ENCODE peak calls at places on chromosomes 13 and 19, in nine cellular contexts. U is neural progenitor cell; S is left lung; F is lung; Z is GM23338; A is PC-3; N is ovary; Y is CD4-positive, alpha-beta memory T cell; J is Peyer's patch. E is an unnamed sample.

GRCh38 chr13:101955764-101956163 is 446.1 kb downstream of the FGF14 start:
- DNase-seq in U (no peak), S (no peak), F (no peak), Z (no peak), A (no peak), N (no peak), Y (no peak), J (no peak), E (no peak)

GRCh38 chr13:37945651-37946575 is 76.3 kb upstream of the TRPC4 start:
- DNase-seq in U (no peak), S (no peak), F (no peak), Z (no peak), A (no peak), N (no peak), Y (no peak), J (no peak), E (no peak)

GRCh38 chr19:37931941-37932655 is 25.1 kb downstream of the SIPA1L3 start:
- DNase-seq in U (peak; percentile 87), S (peak; percentile 96), F (peak; percentile 88), Z (peak; percentile 90), A (peak; percentile 92), N (peak; percentile 27), Y (no peak), J (peak; percentile 89), E (no peak)

GRCh38 chr13:77338329-77338728 is 11.4 kb upstream of the MYCBP2 start:
- DNase-seq in U (no peak), S (no peak), F (no peak), Z (no peak), A (no peak), N (no peak), Y (no peak), J (no peak), E (no peak)

GRCh38 chr13:23899555-23899954 is 2.3 kb upstream of the C1QTNF9B start:
- DNase-seq in U (peak; percentile 34), S (no peak), F (no peak), Z (peak; percentile 49), A (peak; percentile 70), N (peak; percentile 32), Y (peak; percentile 34), J (peak; percentile 62), E (no peak)

GRCh38 chr13:62205273-62205672 is 789.6 kb upstream of the PCDH20 start:
- DNase-seq in U (no peak), S (no peak), F (no peak), Z (no peak), A (no peak), N (no peak), Y (no peak), J (no peak), E (no peak)

GRCh38 chr19:42065511-42065910 is 4.5 kb downstream of the GRIK5 start:
- DNase-seq in U (no peak), S (no peak), F (no peak), Z (no peak), A (no peak), N (no peak), Y (no peak), J (no peak), E (no peak)

GRCh38 chr13:49625392-49626137 is 2.7 kb upstream of the ARL11 start:
- DNase-seq in U (no peak), S (peak; percentile 80), F (peak; percentile 40), Z (no peak), A (no peak), N (peak; percentile 51), Y (no peak), J (peak; percentile 90), E (no peak)

GRCh38 chr19:35721374-35721773 is 3.6 kb downstream of the KMT2B start:
- DNase-seq in U (no peak), S (no peak), F (no peak), Z (no peak), A (no peak), N (no peak), Y (no peak), J (no peak), E (no peak)

GRCh38 chr13:108200781-108201398 is 14.4 kb downstream of the LIG4 start:
- DNase-seq in U (no peak), S (no peak), F (no peak), Z (no peak), A (peak; percentile 61), N (no peak), Y (no peak), J (no peak), E (no peak)

GRCh38 chr19:18435848-18436631 is 1.9 kb downstream of the ISYNA1 start:
- DNase-seq in U (no peak), S (no peak), F (no peak), Z (no peak), A (no peak), N (peak; percentile 65), Y (no peak), J (peak; percentile 52), E (no peak)

GRCh38 chr19:18433735-18434398 is 4.1 kb downstream of the ISYNA1 start:
- DNase-seq in U (peak; percentile 70), S (no peak), F (no peak), Z (peak; percentile 85), A (no peak), N (peak; percentile 77), Y (no peak), J (peak; percentile 54), E (no peak)

GRCh38 chr19:18434411-18435184 is 3.3 kb downstream of the ISYNA1 start:
- DNase-seq in U (no peak), S (peak; percentile 65), F (no peak), Z (peak; percentile 32), A (no peak), N (peak; percentile 72), Y (no peak), J (peak; percentile 50), E (no peak)

GRCh38 chr19:18436651-18437478 is 1.1 kb downstream of the ISYNA1 start:
- DNase-seq in U (peak; percentile 92), S (no peak), F (no peak), Z (peak; percentile 96), A (peak; percentile 38), N (peak; percentile 93), Y (peak; percentile 77), J (peak; percentile 95), E (peak; percentile 84)

GRCh38 chr19:18435185-18435841 is 2.6 kb downstream of the ISYNA1 start:
- DNase-seq in U (no peak), S (no peak), F (no peak), Z (no peak), A (no peak), N (peak; percentile 65), Y (no peak), J (peak; percentile 57), E (no peak)
- H3K27ac ChIP-seq in U (no peak overlapping the region), S (no peak overlapping the region), F (no peak overlapping the region), Z (no peak overlapping the region), A (no peak overlapping the region), N (no peak overlapping the region), Y (no peak overlapping the region), J (no peak overlapping the region), E (no peak overlapping the region)

GRCh38 chr19:33251526-33252090 is 26.0 kb upstream of the SLC7A10 start:
- DNase-seq in U (no peak), S (no peak), F (no peak), Z (no peak), A (no peak), N (no peak), Y (no peak), J (no peak), E (no peak)
- H3K27ac ChIP-seq in U (no peak overlapping the region), S (no peak overlapping the region), F (no peak overlapping the region), Z (no peak overlapping the region), A (no peak overlapping the region), N (no peak overlapping the region), Y (no peak overlapping the region), J (no peak overlapping the region), E (no peak overlapping the region)

GRCh38 chr19:45443462-45444317 is 20.0 kb upstream of the ERCC1 start:
- DNase-seq in U (peak; percentile 98), S (peak; percentile 98), F (peak; percentile 95), Z (peak; percentile 99), A (peak; percentile 93), N (peak; percentile 97), Y (peak; percentile 37), J (peak; percentile 97), E (peak; percentile 44)

GRCh38 chr19:45446295-45446694 is 21.5 kb upstream of the FOSB start:
- DNase-seq in U (peak; percentile 49), S (no peak), F (no peak), Z (peak; percentile 71), A (peak; percentile 44), N (no peak), Y (peak; percentile 24), J (no peak), E (no peak)

GRCh38 chr19:45444318-45445041 is 20.8 kb upstream of the ERCC1 start:
- DNase-seq in U (peak; percentile 96), S (peak; percentile 99), F (peak; percentile 92), Z (peak; percentile 95), A (peak; percentile 75), N (peak; percentile 97), Y (peak; percentile 84), J (peak; percentile 97), E (peak; percentile 82)

GRCh38 chr19:45446944-45447343 is 20.9 kb upstream of the FOSB start:
- DNase-seq in U (no peak), S (no peak), F (no peak), Z (no peak), A (no peak), N (no peak), Y (no peak), J (no peak), E (no peak)

GRCh38 chr19:45445139-45445538 is 21.4 kb upstream of the ERCC1 start:
- DNase-seq in U (no peak), S (no peak), F (no peak), Z (no peak), A (no peak), N (no peak), Y (no peak), J (no peak), E (no peak)
- H3K27ac ChIP-seq in U (no peak overlapping the region), S (peak overlapping the region; percentile 94), F (peak overlapping the region; percentile 97), Z (no peak overlapping the region), A (no peak overlapping the region), N (peak overlapping the region; percentile 87), Y (peak overlapping the region; percentile 78), J (no peak overlapping the region), E (peak overlapping the region; percentile 85)

GRCh38 chr13:28558567-28558966 is 63.6 kb upstream of the FLT1 start:
- DNase-seq in U (no peak), S (no peak), F (no peak), Z (no peak), A (no peak), N (no peak), Y (no peak), J (no peak), E (no peak)
- H3K27ac ChIP-seq in U (no peak overlapping the region), S (no peak overlapping the region), F (no peak overlapping the region), Z (no peak overlapping the region), A (no peak overlapping the region), N (no peak overlapping the region), Y (no peak overlapping the region), J (no peak overlapping the region), E (no peak overlapping the region)

DNA sequence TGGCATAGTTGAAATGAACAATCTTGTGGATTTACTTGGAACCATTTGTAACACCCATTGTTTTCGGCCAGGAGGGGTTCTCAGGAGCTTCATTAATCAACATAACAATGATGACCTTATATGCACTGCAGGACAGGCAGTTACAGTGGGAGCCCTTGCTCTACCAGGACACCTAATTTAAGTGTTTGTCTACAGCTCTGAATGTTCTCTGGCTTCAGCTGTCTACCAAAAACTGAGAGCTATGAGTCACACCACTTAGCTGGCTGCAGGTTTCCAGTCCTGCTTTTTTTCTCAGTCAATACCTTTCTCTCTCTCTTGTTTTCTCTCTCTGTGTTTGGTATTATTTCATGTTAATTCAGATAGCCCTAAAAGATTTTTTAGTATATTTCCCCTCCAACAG is 105.4 kb upstream of the MBNL2 start:
- DNase-seq in U (no peak), S (no peak), F (no peak), Z (peak; percentile 27), A (peak; percentile 56), N (no peak), Y (no peak), J (no peak), E (no peak)
- H3K27ac ChIP-seq in U (no peak overlapping the region), S (peak overlapping the region; percentile 33), F (peak overlapping the region; percentile 3), Z (no peak overlapping the region), A (no peak overlapping the region), N (peak overlapping the region; percentile 68), Y (no peak overlapping the region), J (no peak overlapping the region), E (no peak overlapping the region)

E was measured in CD8-positive, alpha-beta memory T cell.